ENCODE peak calls at places on chromosome 7, in nine cellular contexts. One of them, this sample, is unnamed.

GRCh38 chr7:20417260-20417659 is 86.6 kb downstream of the ITGB8 start:
- DNase-seq in ovary: no peak
- DNase-seq in CD8-positive, alpha-beta memory T cell: no peak
- DNase-seq in tibial nerve: no peak
- DNase-seq in uterus: no peak
- DNase-seq in naive thymus-derived CD4-positive, alpha-beta T cell: no peak
- DNase-seq in esophagus squamous epithelium: no peak
- DNase-seq in A549: no peak
- DNase-seq in colonic mucosa: no peak
- DNase-seq in this sample: no peak

GRCh38 chr7:132739271-132739955 is 163.1 kb upstream of the PLXNA4 start:
- DNase-seq in ovary: no peak
- DNase-seq in esophagus squamous epithelium: no peak
- DNase-seq in colonic mucosa: no peak
- DNase-seq in CD8-positive, alpha-beta memory T cell: no peak
- DNase-seq in A549: peak
- DNase-seq in tibial nerve: no peak
- DNase-seq in uterus: no peak
- DNase-seq in naive thymus-derived CD4-positive, alpha-beta T cell: no peak
- DNase-seq in this sample: peak

GRCh38 chr7:38675500-38676106 is 44.4 kb upstream of the AMPH start:
- DNase-seq in tibial nerve: no peak
- DNase-seq in naive thymus-derived CD4-positive, alpha-beta T cell: no peak
- DNase-seq in A549: no peak
- DNase-seq in uterus: no peak
- DNase-seq in esophagus squamous epithelium: no peak
- DNase-seq in colonic mucosa: no peak
- DNase-seq in ovary: no peak
- DNase-seq in CD8-positive, alpha-beta memory T cell: no peak
- DNase-seq in this sample: no peak

GRCh38 chr7:54841772-54842707 is 83.0 kb upstream of the SEC61G start:
- DNase-seq in colonic mucosa: peak
- DNase-seq in CD8-positive, alpha-beta memory T cell: no peak
- DNase-seq in esophagus squamous epithelium: no peak
- DNase-seq in tibial nerve: no peak
- DNase-seq in ovary: no peak
- DNase-seq in uterus: no peak
- DNase-seq in A549: no peak
- DNase-seq in naive thymus-derived CD4-positive, alpha-beta T cell: no peak
- DNase-seq in this sample: no peak

GRCh38 chr7:37942934-37943610 is 22.6 kb downstream of the EPDR1 start:
- DNase-seq in A549: peak
- DNase-seq in naive thymus-derived CD4-positive, alpha-beta T cell: no peak
- DNase-seq in esophagus squamous epithelium: no peak
- DNase-seq in uterus: peak
- DNase-seq in ovary: peak
- DNase-seq in colonic mucosa: peak
- DNase-seq in tibial nerve: peak
- DNase-seq in CD8-positive, alpha-beta memory T cell: no peak
- DNase-seq in this sample: peak

GRCh38 chr7:279821-280220 is 10.1 kb upstream of the FOXL3 start:
- DNase-seq in colonic mucosa: no peak
- DNase-seq in ovary: no peak
- DNase-seq in CD8-positive, alpha-beta memory T cell: no peak
- DNase-seq in uterus: no peak
- DNase-seq in esophagus squamous epithelium: no peak
- DNase-seq in naive thymus-derived CD4-positive, alpha-beta T cell: no peak
- DNase-seq in tibial nerve: no peak
- DNase-seq in A549: no peak
- DNase-seq in this sample: no peak

GRCh38 chr7:11758627-11759111 is 73.3 kb downstream of the THSD7A start:
- DNase-seq in A549: no peak
- DNase-seq in tibial nerve: no peak
- DNase-seq in ovary: no peak
- DNase-seq in naive thymus-derived CD4-positive, alpha-beta T cell: no peak
- DNase-seq in uterus: no peak
- DNase-seq in colonic mucosa: no peak
- DNase-seq in CD8-positive, alpha-beta memory T cell: no peak
- DNase-seq in esophagus squamous epithelium: no peak
- DNase-seq in this sample: no peak

GRCh38 chr7:6402741-6403140 is 45.0 kb downstream of the DAGLB start:
- DNase-seq in naive thymus-derived CD4-positive, alpha-beta T cell: no peak
- DNase-seq in CD8-positive, alpha-beta memory T cell: no peak
- DNase-seq in A549: no peak
- DNase-seq in esophagus squamous epithelium: no peak
- DNase-seq in tibial nerve: no peak
- DNase-seq in colonic mucosa: no peak
- DNase-seq in ovary: no peak
- DNase-seq in uterus: no peak
- DNase-seq in this sample: no peak

GRCh38 chr7:130907439-130907838 is 173.4 kb upstream of the KLF14 start:
- DNase-seq in uterus: no peak
- DNase-seq in ovary: no peak
- DNase-seq in colonic mucosa: no peak
- DNase-seq in CD8-positive, alpha-beta memory T cell: no peak
- DNase-seq in naive thymus-derived CD4-positive, alpha-beta T cell: no peak
- DNase-seq in A549: no peak
- DNase-seq in esophagus squamous epithelium: no peak
- DNase-seq in tibial nerve: no peak
- DNase-seq in this sample: no peak

GRCh38 chr7:130909881-130910672 is 176.1 kb upstream of the KLF14 start:
- DNase-seq in uterus: no peak
- DNase-seq in CD8-positive, alpha-beta memory T cell: no peak
- DNase-seq in esophagus squamous epithelium: no peak
- DNase-seq in ovary: no peak
- DNase-seq in A549: no peak
- DNase-seq in tibial nerve: no peak
- DNase-seq in naive thymus-derived CD4-positive, alpha-beta T cell: no peak
- DNase-seq in colonic mucosa: no peak
- DNase-seq in this sample: no peak

GRCh38 chr7:130906575-130906974 is 172.6 kb upstream of the KLF14 start:
- DNase-seq in colonic mucosa: no peak
- DNase-seq in ovary: no peak
- DNase-seq in esophagus squamous epithelium: no peak
- DNase-seq in CD8-positive, alpha-beta memory T cell: no peak
- DNase-seq in naive thymus-derived CD4-positive, alpha-beta T cell: no peak
- DNase-seq in A549: no peak
- DNase-seq in uterus: no peak
- DNase-seq in tibial nerve: no peak
- DNase-seq in this sample: no peak

GRCh38 chr7:130909161-130909836 is 175.3 kb upstream of the KLF14 start:
- DNase-seq in A549: no peak
- DNase-seq in ovary: no peak
- DNase-seq in naive thymus-derived CD4-positive, alpha-beta T cell: no peak
- DNase-seq in CD8-positive, alpha-beta memory T cell: no peak
- DNase-seq in colonic mucosa: no peak
- DNase-seq in esophagus squamous epithelium: no peak
- DNase-seq in tibial nerve: no peak
- DNase-seq in uterus: no peak
- DNase-seq in this sample: no peak

GRCh38 chr7:130908345-130909160 is 174.5 kb upstream of the KLF14 start:
- DNase-seq in colonic mucosa: peak
- DNase-seq in A549: no peak
- DNase-seq in naive thymus-derived CD4-positive, alpha-beta T cell: no peak
- DNase-seq in tibial nerve: no peak
- DNase-seq in esophagus squamous epithelium: no peak
- DNase-seq in CD8-positive, alpha-beta memory T cell: no peak
- DNase-seq in ovary: no peak
- DNase-seq in uterus: no peak
- DNase-seq in this sample: no peak
- H3K4me3 ChIP-seq in colonic mucosa: no peak
- H3K4me3 ChIP-seq in A549: peak
- H3K4me3 ChIP-seq in naive thymus-derived CD4-positive, alpha-beta T cell: no peak
- H3K4me3 ChIP-seq in tibial nerve: peak
- H3K4me3 ChIP-seq in esophagus squamous epithelium: no peak
- H3K4me3 ChIP-seq in CD8-positive, alpha-beta memory T cell: no peak
- H3K4me3 ChIP-seq in ovary: no peak
- H3K4me3 ChIP-seq in uterus: no peak
- H3K4me3 ChIP-seq in this sample: no peak

DNA sequence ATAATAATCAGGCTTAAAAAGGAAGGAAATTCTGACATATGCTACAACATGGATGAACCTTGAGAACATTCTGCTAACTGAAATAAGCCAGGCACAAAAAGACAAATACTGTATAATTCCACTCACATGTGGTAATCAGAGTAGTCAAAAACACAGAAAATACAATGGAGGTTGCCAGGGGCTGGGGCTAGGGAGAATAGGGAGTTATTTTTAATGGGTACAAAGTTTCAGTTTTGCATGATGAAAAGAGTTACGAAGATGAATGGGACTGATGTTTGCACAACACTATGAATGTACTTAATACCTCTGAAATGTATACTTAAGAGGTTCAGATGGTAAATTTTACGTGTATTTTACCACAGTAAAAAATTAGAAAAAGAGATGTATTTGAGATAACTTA is 145.6 kb downstream of the DOCK4 start:
- DNase-seq in CD8-positive, alpha-beta memory T cell: no peak
- DNase-seq in uterus: no peak
- DNase-seq in ovary: no peak
- DNase-seq in colonic mucosa: no peak
- DNase-seq in esophagus squamous epithelium: no peak
- DNase-seq in tibial nerve: no peak
- DNase-seq in A549: no peak
- DNase-seq in naive thymus-derived CD4-positive, alpha-beta T cell: no peak
- DNase-seq in this sample: no peak
- H3K27ac ChIP-seq in CD8-positive, alpha-beta memory T cell: no peak
- H3K27ac ChIP-seq in uterus: no peak
- H3K27ac ChIP-seq in ovary: no peak
- H3K27ac ChIP-seq in colonic mucosa: no peak
- H3K27ac ChIP-seq in esophagus squamous epithelium: no peak
- H3K27ac ChIP-seq in tibial nerve: no peak
- H3K27ac ChIP-seq in A549: no peak
- H3K27ac ChIP-seq in naive thymus-derived CD4-positive, alpha-beta T cell: no peak
- H3K27ac ChIP-seq in this sample: no peak

DNA sequence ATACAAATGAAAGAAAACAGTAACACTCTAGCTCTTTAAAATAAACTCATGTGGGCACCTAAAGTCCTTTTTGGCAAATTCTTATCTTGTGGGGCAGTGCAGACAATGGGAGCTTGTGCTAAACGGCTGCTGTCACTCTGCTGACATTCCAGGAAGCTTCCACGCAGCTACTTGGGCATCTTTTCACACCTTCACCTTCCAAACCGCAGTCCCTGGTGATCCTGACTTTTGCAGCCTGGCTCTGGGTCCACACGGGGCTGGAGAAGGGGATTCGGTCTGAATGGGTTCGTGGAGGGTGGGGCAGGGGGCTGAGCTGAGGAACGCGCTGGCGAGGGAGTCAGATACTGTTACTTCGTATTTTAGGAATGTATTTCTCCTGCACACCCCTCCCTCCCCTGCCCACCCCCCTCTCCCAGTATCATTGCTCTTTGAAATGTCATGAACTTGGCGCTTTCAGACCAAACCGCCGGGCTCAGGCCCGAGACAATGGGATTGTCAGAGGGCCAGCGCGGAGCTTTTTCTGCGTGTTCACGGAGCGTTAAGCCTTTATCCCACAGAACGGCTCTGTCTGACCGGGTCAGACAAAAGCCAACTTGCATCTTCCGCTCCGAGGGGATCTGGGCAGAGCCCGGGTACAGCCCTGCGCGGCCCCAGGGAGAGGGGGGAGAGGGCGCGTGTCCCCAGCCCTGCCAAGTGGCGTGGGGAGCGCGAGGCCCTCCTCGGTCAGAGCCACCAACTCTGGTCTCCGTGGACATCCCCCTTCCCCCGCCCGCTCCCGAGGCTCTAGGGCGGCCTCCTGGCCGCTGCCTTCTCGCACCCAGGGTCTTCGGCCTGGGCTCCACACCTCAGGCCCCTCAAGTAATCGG is 76.7 kb upstream of the EN2 start:
- DNase-seq in esophagus squamous epithelium: no peak
- DNase-seq in CD8-positive, alpha-beta memory T cell: no peak
- DNase-seq in colonic mucosa: no peak
- DNase-seq in tibial nerve: no peak
- DNase-seq in A549: no peak
- DNase-seq in ovary: no peak
- DNase-seq in uterus: no peak
- DNase-seq in naive thymus-derived CD4-positive, alpha-beta T cell: no peak
- DNase-seq in this sample: no peak
- H3K4me3 ChIP-seq in esophagus squamous epithelium: peak
- H3K4me3 ChIP-seq in CD8-positive, alpha-beta memory T cell: no peak
- H3K4me3 ChIP-seq in colonic mucosa: no peak
- H3K4me3 ChIP-seq in tibial nerve: peak
- H3K4me3 ChIP-seq in A549: no peak
- H3K4me3 ChIP-seq in ovary: no peak
- H3K4me3 ChIP-seq in uterus: no peak
- H3K4me3 ChIP-seq in naive thymus-derived CD4-positive, alpha-beta T cell: no peak
- H3K4me3 ChIP-seq in this sample: peak

DNA sequence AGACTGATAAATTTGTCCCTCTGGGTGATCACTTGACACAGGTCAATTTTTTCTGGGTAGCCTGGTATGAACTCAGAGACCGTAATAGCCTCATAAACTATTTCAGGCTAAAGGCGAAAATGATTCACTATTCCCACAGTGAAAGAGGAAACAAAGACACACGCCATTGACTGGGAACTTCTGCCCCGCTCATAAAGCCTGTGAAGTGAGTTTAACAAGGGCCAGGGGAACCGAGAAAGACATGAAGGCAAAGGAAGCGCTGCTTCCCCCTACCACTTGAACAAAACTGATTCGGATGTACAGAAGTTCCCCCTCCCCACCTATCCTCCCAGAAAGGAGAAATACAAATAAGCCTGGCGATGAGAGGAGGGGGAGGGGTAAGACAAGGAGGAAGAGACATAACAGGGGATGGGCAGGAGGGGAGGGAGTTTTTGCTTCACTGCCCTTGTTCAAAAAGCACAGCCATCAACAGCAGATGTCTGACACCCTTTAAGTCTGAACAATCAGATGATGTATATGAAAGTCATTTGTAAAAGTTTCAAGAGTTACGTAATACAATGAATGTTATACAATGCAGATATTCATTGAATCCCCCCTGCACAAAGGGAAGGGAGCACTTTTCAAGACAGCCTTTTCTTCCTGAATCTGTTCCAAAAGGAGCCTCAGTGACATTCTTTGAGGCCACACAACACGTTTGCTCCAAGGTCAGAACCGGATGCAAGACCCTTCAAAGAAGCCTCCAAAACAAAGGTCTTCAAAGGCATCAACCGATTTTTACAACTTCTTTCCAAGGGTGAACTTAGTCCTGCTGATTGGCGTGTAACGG is 734 bp downstream of the ABCB4 start:
- DNase-seq in A549: no peak
- DNase-seq in CD8-positive, alpha-beta memory T cell: no peak
- DNase-seq in naive thymus-derived CD4-positive, alpha-beta T cell: no peak
- DNase-seq in esophagus squamous epithelium: no peak
- DNase-seq in tibial nerve: no peak
- DNase-seq in uterus: no peak
- DNase-seq in colonic mucosa: peak
- DNase-seq in ovary: no peak
- DNase-seq in this sample: no peak
- H3K27ac ChIP-seq in A549: no peak
- H3K27ac ChIP-seq in CD8-positive, alpha-beta memory T cell: no peak
- H3K27ac ChIP-seq in naive thymus-derived CD4-positive, alpha-beta T cell: no peak
- H3K27ac ChIP-seq in esophagus squamous epithelium: peak
- H3K27ac ChIP-seq in tibial nerve: peak
- H3K27ac ChIP-seq in uterus: no peak
- H3K27ac ChIP-seq in colonic mucosa: no peak
- H3K27ac ChIP-seq in ovary: no peak
- H3K27ac ChIP-seq in this sample: peak

GRCh38 chr7:143041346-143041745 is 10.8 kb upstream of the OR6V1 start:
- DNase-seq in ovary: no peak
- DNase-seq in CD8-positive, alpha-beta memory T cell: no peak
- DNase-seq in esophagus squamous epithelium: no peak
- DNase-seq in uterus: no peak
- DNase-seq in naive thymus-derived CD4-positive, alpha-beta T cell: no peak
- DNase-seq in colonic mucosa: no peak
- DNase-seq in A549: no peak
- DNase-seq in tibial nerve: no peak
- DNase-seq in this sample: no peak
- H3K4me3 ChIP-seq in ovary: no peak
- H3K4me3 ChIP-seq in CD8-positive, alpha-beta memory T cell: no peak
- H3K4me3 ChIP-seq in esophagus squamous epithelium: no peak
- H3K4me3 ChIP-seq in uterus: no peak
- H3K4me3 ChIP-seq in naive thymus-derived CD4-positive, alpha-beta T cell: no peak
- H3K4me3 ChIP-seq in colonic mucosa: no peak
- H3K4me3 ChIP-seq in A549: no peak
- H3K4me3 ChIP-seq in tibial nerve: no peak
- H3K4me3 ChIP-seq in this sample: no peak